ENCODE peak calls at places on chromosomes 13 and 19, in four cellular contexts. N is fibroblast of the aortic adventitia, A is Panc1, Y is HL-60. X is an unnamed sample.

GRCh38 chr19:48689438-48689837 is 6.3 kb upstream of the FUT2 start:
- DNase-seq in N (no peak), A (no peak), Y (no peak), X (no peak)

GRCh38 chr19:55384576-55385235 is 614 bp upstream of the TMEM238 start:
- DNase-seq in A (no peak), Y (no peak), N (no peak), X (no peak)

GRCh38 chr19:623974-624373 is 9.4 kb downstream of the POLRMT start:
- DNase-seq in N (peak), Y (no peak), A (no peak), X (no peak)

GRCh38 chr13:102198418-102199322 is 203.2 kb downstream of the FGF14 start:
- DNase-seq in A (no peak), N (peak), Y (no peak), X (no peak)

GRCh38 chr13:23020246-23020843 is 160.4 kb upstream of the SGCG start:
- DNase-seq in N (peak), Y (peak), A (peak), X (peak)

GRCh38 chr13:24071423-24072075 is 89.0 kb upstream of the SPATA13 start:
- DNase-seq in Y (no peak), N (peak), A (no peak), X (no peak)

GRCh38 chr19:40332669-40333068 is 15.5 kb downstream of the C19orf47 start:
- DNase-seq in Y (no peak), N (no peak), A (no peak), X (no peak)

GRCh38 chr19:17023805-17024204 is 2.8 kb downstream of the CPAMD8 start:
- DNase-seq in N (no peak), Y (no peak), A (no peak), X (no peak)

GRCh38 chr13:71865858-71866172 is 1.2 kb downstream of the DACH1 start:
- DNase-seq in Y (no peak), N (no peak), A (no peak), X (no peak)

GRCh38 chr13:78736142-78736541 is 77.2 kb upstream of the OBI1 start:
- DNase-seq in Y (no peak), A (no peak), N (peak), X (no peak)

GRCh38 chr19:18422530-18423191 is 3.5 kb downstream of the SSBP4 start:
- DNase-seq in N (no peak), A (no peak), Y (no peak), X (no peak)

GRCh38 chr13:64684685-64685431 is 2545.3 kb downstream of the PCDH9 start:
- DNase-seq in A (no peak), Y (no peak), N (peak), X (no peak)

GRCh38 chr13:78603240-78603947 is at the start of gene POU4F1:
- DNase-seq in A (no peak), N (no peak), Y (peak), X (peak)

GRCh38 chr13:70249332-70250064 is 141.2 kb upstream of the KLHL1 start:
- DNase-seq in A (peak), N (no peak), Y (no peak), X (no peak)

GRCh38 chr19:45152504-45153338 is 8.1 kb downstream of the NKPD1 start:
- DNase-seq in Y (no peak), A (no peak), N (peak), X (no peak)

GRCh38 chr13:82947121-82948077 is 934.9 kb downstream of the SLITRK1 start:
- DNase-seq in N (no peak), Y (no peak), A (no peak), X (no peak)

GRCh38 chr13:45413826-45414312 is 4.3 kb downstream of the SLC25A30 start:
- DNase-seq in A (no peak), N (no peak), Y (no peak), X (no peak)

GRCh38 chr19:18417250-18418033 is 1.8 kb upstream of the SSBP4 start:
- DNase-seq in Y (peak), N (peak), A (no peak), X (no peak)

GRCh38 chr19:30069535-30070197 is 127.6 kb downstream of the URI1 start:
- DNase-seq in Y (no peak), A (no peak), N (no peak), X (no peak)

GRCh38 chr19:37226248-37226647 is 8.2 kb downstream of the ZNF383 start:
- DNase-seq in N (no peak), A (no peak), Y (no peak), X (no peak)

GRCh38 chr13:78806457-78806856 is 147.5 kb upstream of the OBI1 start:
- DNase-seq in N (no peak), A (no peak), Y (no peak), X (no peak)

GRCh38 chr13:99354371-99354951 is 47.3 kb upstream of the GPR183 start:
- DNase-seq in Y (no peak), A (no peak), N (no peak), X (no peak)

GRCh38 chr13:76383671-76384461 is 502.3 kb downstream of the KCTD12 start:
- DNase-seq in N (peak), A (peak), Y (no peak), X (no peak)

GRCh38 chr13:47545630-47546029 is 455.4 kb downstream of the SUCLA2 start:
- DNase-seq in N (peak), A (no peak), Y (no peak), X (no peak)

GRCh38 chr13:20161275-20161950 is 561 bp upstream of the GJA3 start:
- DNase-seq in A (no peak), Y (no peak), N (no peak), X (no peak)

GRCh38 chr13:29104461-29104860 is 284.3 kb downstream of the MTUS2 start:
- DNase-seq in Y (no peak), A (no peak), N (no peak), X (no peak)

GRCh38 chr13:29110003-29110402 is 289.9 kb downstream of the MTUS2 start:
- DNase-seq in N (no peak), A (no peak), Y (no peak), X (no peak)

GRCh38 chr13:29106651-29107050 is 286.5 kb downstream of the MTUS2 start:
- DNase-seq in Y (no peak), A (no peak), N (no peak), X (no peak)

GRCh38 chr13:29103036-29103800 is 283.1 kb downstream of the MTUS2 start:
- DNase-seq in Y (no peak), N (no peak), A (no peak), X (no peak)

GRCh38 chr13:29105779-29106178 is 285.6 kb downstream of the MTUS2 start:
- DNase-seq in Y (no peak), A (no peak), N (no peak), X (no peak)
- TF ChIP-seq CTCF in Y (peak), A (peak), N (no peak), X (peak)

DNA sequence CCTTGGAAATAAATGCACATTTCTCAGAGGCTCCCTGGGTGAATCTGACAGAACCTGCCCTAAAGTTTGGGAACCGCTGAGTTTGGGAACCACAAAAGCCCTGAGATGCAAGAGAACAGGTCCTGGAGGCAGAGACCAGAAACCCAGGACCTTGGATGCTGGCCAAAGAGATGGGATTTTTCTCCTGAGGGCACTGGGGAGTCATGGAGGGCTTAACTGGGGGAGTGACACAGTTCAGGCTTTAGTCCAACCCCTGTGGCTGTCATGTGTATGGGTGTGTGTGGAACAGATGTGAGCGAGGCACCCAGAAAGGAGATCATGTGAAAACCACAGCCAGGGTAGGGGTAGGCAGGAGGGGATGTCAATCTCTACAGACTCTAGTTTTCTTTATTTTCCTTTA is 3.9 kb upstream of the NCCRP1 start:
- DNase-seq in A (no peak), Y (no peak), N (no peak), X (no peak)
- H3K4me3 ChIP-seq in A (no peak), Y (no peak), N (no peak), X (no peak)

DNA sequence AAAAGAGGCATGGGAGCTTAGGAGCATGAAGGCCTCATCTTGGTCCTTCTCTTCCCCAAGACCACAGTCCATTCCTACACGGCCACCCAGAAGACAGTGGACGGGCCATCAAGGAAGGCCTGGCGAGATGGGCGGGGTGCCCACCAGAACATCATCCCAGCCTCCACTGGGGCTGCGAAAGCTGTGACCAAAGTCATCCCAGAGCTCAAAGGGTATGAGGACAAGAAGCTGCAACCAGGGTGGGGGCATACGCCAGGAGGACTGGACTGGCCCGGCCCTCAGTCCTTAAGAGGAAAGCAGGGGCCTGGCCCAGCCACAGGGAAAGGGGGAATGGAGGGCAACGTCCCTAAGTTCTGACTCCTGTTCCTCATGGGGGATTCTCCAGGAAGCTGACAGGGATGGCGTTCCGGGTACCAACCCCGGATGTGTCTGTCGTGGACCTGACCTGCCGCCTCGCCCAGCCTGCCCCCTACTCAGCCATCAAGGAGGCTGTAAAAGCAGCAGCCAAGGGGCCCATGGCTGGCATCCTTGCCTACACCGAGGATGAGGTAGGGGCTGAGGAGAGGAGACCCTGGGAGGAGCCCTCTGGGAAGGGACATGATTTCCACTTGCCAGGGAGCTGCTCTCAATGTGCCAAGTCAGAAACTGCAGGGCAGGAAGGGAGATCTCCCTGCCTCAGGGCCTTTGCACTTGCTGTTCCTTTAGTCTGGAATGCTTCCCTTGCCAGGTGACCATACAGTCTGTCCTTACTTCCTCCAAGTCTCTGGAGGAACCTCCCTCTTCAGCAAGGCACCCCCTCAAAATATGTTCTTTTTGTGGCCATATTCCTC is 1.9 kb upstream of the TMEM147 start:
- DNase-seq in A (no peak), N (no peak), Y (no peak), X (no peak)
- TF ChIP-seq CTCF in A (no peak), N (no peak), Y (no peak), X (no peak)

GRCh38 chr13:114067886-114068722 is 64.3 kb downstream of the RASA3 start:
- DNase-seq in Y (no peak), A (no peak), N (no peak), X (peak)

GRCh38 chr13:114071441-114071840 is 61.0 kb downstream of the RASA3 start:
- DNase-seq in A (no peak), N (no peak), Y (no peak), X (no peak)

GRCh38 chr13:114070098-114070799 is 62.2 kb downstream of the RASA3 start:
- DNase-seq in N (no peak), A (no peak), Y (no peak), X (no peak)

GRCh38 chr13:114068723-114069322 is 63.6 kb downstream of the RASA3 start:
- DNase-seq in N (peak), Y (peak), A (no peak), X (no peak)

DNA sequence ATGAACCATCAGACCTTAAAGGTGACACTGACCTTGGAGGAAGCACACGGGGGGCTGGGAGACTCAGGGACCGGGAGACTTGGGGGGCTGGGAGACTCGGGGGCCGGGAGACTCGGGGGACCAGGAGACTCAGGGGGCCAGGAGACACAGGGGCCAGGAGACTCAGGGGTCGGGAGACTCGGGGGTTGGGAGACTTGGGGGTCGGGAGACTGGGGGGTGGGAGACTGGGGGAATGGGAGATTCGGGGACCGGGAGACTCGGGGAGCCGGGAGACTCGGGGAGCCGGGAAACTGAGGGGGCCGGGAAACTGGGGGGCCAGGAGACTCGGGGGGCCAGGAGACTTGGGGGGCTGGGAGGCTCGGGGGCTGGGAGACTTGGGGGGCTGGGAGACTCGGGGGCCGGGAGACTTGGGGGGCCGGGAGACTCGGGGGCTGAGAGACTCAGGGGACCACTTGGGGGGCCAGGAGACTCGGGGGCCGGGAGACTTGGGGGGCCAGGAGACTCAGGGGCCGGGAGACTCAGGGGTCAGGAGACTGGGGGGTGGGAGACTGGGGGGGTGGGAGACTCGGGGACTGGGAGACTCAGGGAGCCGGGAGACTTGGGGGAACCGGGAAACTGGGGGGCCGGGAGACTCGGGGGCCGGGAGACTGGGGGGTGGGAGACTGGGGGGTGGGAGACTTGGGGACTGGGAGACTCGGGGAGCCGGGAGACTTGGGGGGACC is 62.9 kb downstream of the RASA3 start:
- DNase-seq in A (no peak), Y (no peak), N (no peak), X (no peak)
- H3K4me3 ChIP-seq in A (no peak), Y (no peak), N (no peak), X (no peak)

GRCh38 chr13:74794147-74794546 is 659.9 kb upstream of the KLF12 start:
- DNase-seq in Y (no peak), A (no peak), N (no peak), X (no peak)

GRCh38 chr13:74796126-74796643 is 662.0 kb upstream of the KLF12 start:
- DNase-seq in A (no peak), N (no peak), Y (no peak), X (no peak)

GRCh38 chr13:74795526-74795925 is 661.3 kb upstream of the KLF12 start:
- DNase-seq in Y (no peak), N (no peak), A (no peak), X (no peak)

DNA sequence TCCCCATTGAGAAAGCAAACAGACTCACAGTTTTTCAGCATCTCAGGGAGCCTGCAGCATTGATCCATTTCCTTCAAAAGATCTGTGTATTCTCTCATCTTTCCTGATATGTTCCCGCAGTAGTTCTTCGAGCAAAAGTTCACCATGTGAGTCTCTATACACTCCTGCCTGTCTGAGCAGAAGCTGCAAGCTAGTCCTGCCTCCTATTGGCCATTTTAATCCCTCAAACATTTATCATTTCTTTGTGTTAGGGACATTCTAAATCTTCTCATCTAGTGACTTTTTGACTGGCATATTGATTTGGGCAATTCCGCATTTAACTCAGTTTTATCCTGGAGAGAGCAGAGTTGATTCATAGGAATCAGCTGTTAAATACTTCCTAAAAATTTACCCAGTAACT is 660.4 kb upstream of the KLF12 start:
- DNase-seq in Y (no peak), N (no peak), A (no peak), X (no peak)
- TF ChIP-seq CTCF in Y (no peak), N (peak), A (no peak), X (no peak)

X was measured in GM12864.